ENCODE peak calls at places on chromosomes 5 and 9, in ten cellular contexts. V is left ventricle myocardium superior; Q is HEK293T; I is brain pericyte; A is B cell; T is HCT116; C is HFFc6; W is AG09309; H is AG10803; Z is activated naive CD8-positive, alpha-beta T cell treated with anti-CD3 and anti-CD28 coated beads, Interleukin-2, amount 10 ng/mL, durations not matched to agents 7 days and 5 days. M is an unnamed sample.

GRCh38 chr5:89105171-89105695 is 222.2 kb upstream of the MEF2C start:
- DNase-seq in V (no peak), Q (no peak), I (no peak), A (no peak), T (no peak), C (no peak), W (no peak), H (peak), Z (no peak), M (no peak)

GRCh38 chr9:97160255-97160654 is 121.3 kb upstream of the CTSV start:
- DNase-seq in V (no peak), Q (no peak), I (no peak), A (no peak), T (no peak), C (no peak), W (no peak), H (no peak), Z (no peak), M (no peak)

GRCh38 chr9:13491493-13492424 is 212.3 kb upstream of the MPDZ start:
- DNase-seq in V (no peak), Q (no peak), I (no peak), A (no peak), T (no peak), C (no peak), W (no peak), H (no peak), Z (no peak), M (no peak)

GRCh38 chr5:10319202-10319851 is 11.6 kb upstream of the CMBL start:
- DNase-seq in V (no peak), Q (no peak), I (no peak), A (no peak), T (no peak), C (no peak), W (no peak), H (peak), Z (no peak), M (no peak)

GRCh38 chr9:123680382-123680781 is 249.5 kb downstream of the DENND1A start:
- DNase-seq in V (no peak), Q (no peak), I (no peak), A (no peak), T (no peak), C (no peak), W (no peak), H (no peak), Z (no peak), M (no peak)

GRCh38 chr5:145464194-145464593 is 370.9 kb downstream of the PRELID2 start:
- DNase-seq in V (no peak), Q (no peak), I (no peak), A (no peak), T (no peak), C (no peak), W (no peak), H (no peak), Z (no peak), M (no peak)

GRCh38 chr5:171646338-171647042 is 139.1 kb upstream of the SMIM23 start:
- DNase-seq in V (no peak), Q (no peak), I (no peak), A (no peak), T (no peak), C (no peak), W (no peak), H (no peak), Z (no peak), M (no peak)

GRCh38 chr5:136133416-136134383 is 1.1 kb downstream of the SMAD5 start:
- DNase-seq in V (peak), Q (peak), I (no peak), A (peak), T (no peak), C (peak), W (peak), H (peak), Z (peak), M (no peak)

GRCh38 chr9:2623046-2623865 is 1.7 kb downstream of the VLDLR start:
- DNase-seq in V (peak), Q (no peak), I (no peak), A (no peak), T (no peak), C (peak), W (no peak), H (peak), Z (peak), M (no peak)

GRCh38 chr5:175828676-175829075 is 42.7 kb upstream of the CPLX2 start:
- DNase-seq in V (no peak), Q (no peak), I (no peak), A (no peak), T (no peak), C (no peak), W (no peak), H (no peak), Z (no peak), M (no peak)

GRCh38 chr5:106397700-106398099 is 1273.0 kb downstream of the EFNA5 start:
- DNase-seq in V (no peak), Q (no peak), I (peak), A (no peak), T (peak), C (no peak), W (peak), H (peak), Z (no peak), M (no peak)

GRCh38 chr5:153654444-153654843 is 164.0 kb downstream of the GRIA1 start:
- DNase-seq in V (no peak), Q (no peak), I (no peak), A (no peak), T (no peak), C (peak), W (peak), H (peak), Z (no peak), M (no peak)

GRCh38 chr5:176814313-176814685 is 3.9 kb downstream of the UNC5A start:
- DNase-seq in V (no peak), Q (no peak), I (no peak), A (no peak), T (no peak), C (no peak), W (no peak), H (no peak), Z (no peak), M (no peak)

GRCh38 chr5:141369994-141370848 is at the start of gene PCDHGB3:
- DNase-seq in V (peak), Q (peak), I (no peak), A (peak), T (no peak), C (peak), W (no peak), H (peak), Z (peak), M (no peak)